ENCODE peak calls at places on chromosomes 2 and 18, in five cellular contexts. Q, Y, U, S and I are unnamed samples. For H3K9me3, the result is how much of the 10 kb centered on the place peaks cover.

GRCh38 chr18:77098554-77099174 is 33.9 kb downstream of the MBP start:
- DNase-seq in U (no peak), Y (no peak), S (no peak), Q (no peak), I (no peak)

GRCh38 chr2:20577495-20578235 is 73.2 kb downstream of the HS1BP3 start:
- DNase-seq in Y (no peak), Q (peak), U (no peak), S (no peak), I (peak)

GRCh38 chr2:150878347-150878746 is 383.3 kb downstream of the RBM43 start:
- DNase-seq in Q (no peak), S (no peak), Y (no peak), U (no peak), I (no peak)

GRCh38 chr2:175004730-175004979 is 526 bp downstream of the CHN1 start:
- DNase-seq in Y (no peak), Q (no peak), S (no peak), U (no peak), I (no peak)

GRCh38 chr2:7744827-7745226 is 827.6 kb downstream of the RNF144A start:
- DNase-seq in S (no peak), U (no peak), Q (no peak), Y (peak), I (no peak)

GRCh38 chr2:18171191-18172139 is 293.0 kb downstream of the KCNS3 start:
- DNase-seq in Q (no peak), Y (peak), S (peak), U (no peak), I (no peak)

GRCh38 chr18:8747440-8747937 is 42.1 kb downstream of the MTCL1 start:
- DNase-seq in Q (no peak), U (no peak), S (no peak), Y (no peak), I (no peak)

GRCh38 chr2:209473930-209474419 is 50.1 kb downstream of the MAP2 start:
- DNase-seq in Q (no peak), U (no peak), S (no peak), Y (no peak), I (no peak)

GRCh38 chr2:39436592-39437521 is at the start of gene MAP4K3:
- DNase-seq in U (peak), Y (peak), S (peak), Q (peak), I (peak)

GRCh38 chr18:77039196-77040140 is 93.1 kb downstream of the MBP start:
- DNase-seq in U (no peak), Y (no peak), S (no peak), Q (no peak), I (no peak)

GRCh38 chr2:130827502-130828251 is 9.0 kb upstream of the ARHGEF4 start:
- DNase-seq in U (no peak), Q (no peak), S (no peak), Y (no peak), I (no peak)

GRCh38 chr2:69311017-69311416 is 76.0 kb downstream of the GFPT1 start:
- DNase-seq in Q (no peak), Y (no peak), S (no peak), U (no peak), I (no peak)

GRCh38 chr2:233436191-233436581 is 81.9 kb downstream of the DGKD start:
- DNase-seq in S (peak), Y (peak), U (peak), Q (no peak), I (no peak)

GRCh38 chr2:219386532-219387280 is 1.0 kb downstream of the DNPEP start:
- DNase-seq in Y (no peak), Q (no peak), U (no peak), S (no peak), I (no peak)

GRCh38 chr2:100554788-100555407 is 7.9 kb upstream of the PDCL3 start:
- DNase-seq in Y (peak), Q (no peak), U (no peak), S (no peak), I (no peak)

GRCh38 chr18:21112140-21112473 is 494 bp upstream of the ROCK1 start:
- DNase-seq in S (no peak), U (no peak), Q (no peak), Y (no peak), I (no peak)

GRCh38 chr2:171480908-171481307 is 41.4 kb upstream of the CYBRD1 start:
- DNase-seq in U (no peak), Y (no peak), Q (no peak), S (no peak), I (no peak)

GRCh38 chr2:39379643-39380524 is 57.2 kb downstream of the MAP4K3 start:
- DNase-seq in Q (no peak), Y (no peak), U (no peak), S (no peak), I (peak)

GRCh38 chr18:33735428-33735827 is 157.4 kb downstream of the ASXL3 start:
- DNase-seq in Y (no peak), S (no peak), Q (no peak), U (no peak), I (no peak)

GRCh38 chr2:237625216-237625705 is 2.1 kb upstream of the LRRFIP1 start:
- DNase-seq in Q (no peak), U (no peak), S (peak), Y (peak), I (no peak)

GRCh38 chr2:195411219-195411687 is 245.8 kb upstream of the SLC39A10 start:
- DNase-seq in S (no peak), U (no peak), Y (no peak), Q (no peak), I (no peak)

GRCh38 chr2:98900721-98901120 is 35.3 kb downstream of the CRACDL start:
- DNase-seq in U (no peak), Q (no peak), S (peak), Y (no peak), I (no peak)

GRCh38 chr2:177172034-177172880 is 40.3 kb upstream of the HNRNPA3 start:
- DNase-seq in Y (no peak), S (no peak), U (no peak), Q (no peak), I (no peak)

GRCh38 chr18:22169889-22170420 is 566 bp downstream of the GATA6 start:
- DNase-seq in Y (no peak), Q (no peak), U (no peak), S (no peak), I (no peak)

GRCh38 chr2:183081908-183082307 is 3.4 kb downstream of the DUSP19 start:
- DNase-seq in Y (no peak), S (no peak), Q (no peak), U (no peak), I (no peak)

GRCh38 chr18:54616220-54616848 is 25.3 kb downstream of the DYNAP start:
- DNase-seq in Q (no peak), U (no peak), Y (no peak), S (no peak), I (no peak)

GRCh38 chr2:102385522-102385921 is 29.9 kb downstream of the IL18R1 start:
- DNase-seq in Q (no peak), S (no peak), U (no peak), Y (no peak), I (no peak)

GRCh38 chr2:191155608-191156071 is 4.8 kb upstream of the STAT4 start:
- DNase-seq in Q (no peak), S (no peak), Y (no peak), U (no peak), I (no peak)

GRCh38 chr2:200742426-200742825 is 69.3 kb upstream of the BZW1 start:
- DNase-seq in Y (no peak), Q (no peak), U (peak), S (peak), I (no peak)

GRCh38 chr2:39737661-39738060 is 41.4 kb downstream of the THUMPD2 start:
- DNase-seq in Y (no peak), U (no peak), Q (no peak), S (peak), I (no peak)

GRCh38 chr2:234955971-234956509 is 4.2 kb downstream of the SH3BP4 start:
- DNase-seq in Q (no peak), S (peak), Y (no peak), U (no peak), I (no peak)

GRCh38 chr18:72667932-72668331 is 123.8 kb upstream of the CBLN2 start:
- DNase-seq in Y (no peak), U (no peak), Q (no peak), S (no peak), I (no peak)

GRCh38 chr2:163711699-163712098 is 24.1 kb downstream of the FIGN start:
- DNase-seq in Y (no peak), S (no peak), U (no peak), Q (no peak), I (no peak)

GRCh38 chr2:223069988-223070387 is 18.0 kb downstream of the KCNE4 start:
- DNase-seq in Y (no peak), U (no peak), S (no peak), Q (no peak), I (no peak)

GRCh38 chr2:146837857-146838256 is 1007.0 kb upstream of the ACVR2A start:
- DNase-seq in S (no peak), U (no peak), Q (no peak), Y (no peak), I (no peak)

GRCh38 chr2:191202209-191202721 is 42.9 kb upstream of the MYO1B start:
- DNase-seq in Y (no peak), Q (no peak), U (no peak), S (no peak), I (no peak)

GRCh38 chr2:191679818-191680600 is 2.1 kb downstream of the NABP1 start:
- DNase-seq in S (no peak), U (no peak), Y (no peak), Q (no peak), I (no peak)

GRCh38 chr18:49851624-49852023 is 38.3 kb upstream of the ACAA2 start:
- DNase-seq in Q (no peak), Y (no peak), U (peak), S (no peak), I (no peak)

GRCh38 chr2:116160657-116161056 is 1653.8 kb upstream of the DDX18 start:
- DNase-seq in Q (no peak), S (no peak), U (no peak), Y (no peak), I (no peak)
- H3K9me3 ChIP-seq in Q (under half), S (under half), U (under half), Y (under half), I (under half)

DNA sequence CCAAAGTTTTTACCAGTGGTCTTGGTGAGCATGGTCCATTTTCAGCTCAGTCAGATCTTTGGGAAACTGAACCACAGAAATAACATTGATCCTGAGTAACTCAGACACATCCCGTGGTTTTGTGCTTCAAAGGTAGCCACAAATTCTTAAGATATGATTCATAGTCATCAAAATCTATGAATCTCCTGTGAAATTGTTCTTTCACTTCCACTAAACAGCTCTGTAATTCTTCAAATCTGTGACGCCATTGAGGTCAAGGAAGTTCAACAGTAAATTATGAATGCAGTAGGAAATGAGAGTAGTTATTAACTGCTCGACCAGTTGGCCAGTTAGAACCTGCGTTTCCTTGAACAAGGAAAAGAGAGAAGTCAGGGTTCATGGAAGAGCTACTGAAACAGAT is 147.2 kb downstream of the IRS1 start:
- DNase-seq in Y (no peak), Q (no peak), S (no peak), U (no peak), I (no peak)
- TF ChIP-seq POLR2AphosphoS5 in Y (no peak), Q (no peak), S (no peak), U (no peak), I (no peak)

GRCh38 chr18:34892379-34892778 is 148.8 kb upstream of the MAPRE2 start:
- DNase-seq in Y (no peak), Q (no peak), S (no peak), U (no peak), I (no peak)
- H3K9me3 ChIP-seq in Y (under half), Q (under half), S (under half), U (under half), I (under half)

DNA sequence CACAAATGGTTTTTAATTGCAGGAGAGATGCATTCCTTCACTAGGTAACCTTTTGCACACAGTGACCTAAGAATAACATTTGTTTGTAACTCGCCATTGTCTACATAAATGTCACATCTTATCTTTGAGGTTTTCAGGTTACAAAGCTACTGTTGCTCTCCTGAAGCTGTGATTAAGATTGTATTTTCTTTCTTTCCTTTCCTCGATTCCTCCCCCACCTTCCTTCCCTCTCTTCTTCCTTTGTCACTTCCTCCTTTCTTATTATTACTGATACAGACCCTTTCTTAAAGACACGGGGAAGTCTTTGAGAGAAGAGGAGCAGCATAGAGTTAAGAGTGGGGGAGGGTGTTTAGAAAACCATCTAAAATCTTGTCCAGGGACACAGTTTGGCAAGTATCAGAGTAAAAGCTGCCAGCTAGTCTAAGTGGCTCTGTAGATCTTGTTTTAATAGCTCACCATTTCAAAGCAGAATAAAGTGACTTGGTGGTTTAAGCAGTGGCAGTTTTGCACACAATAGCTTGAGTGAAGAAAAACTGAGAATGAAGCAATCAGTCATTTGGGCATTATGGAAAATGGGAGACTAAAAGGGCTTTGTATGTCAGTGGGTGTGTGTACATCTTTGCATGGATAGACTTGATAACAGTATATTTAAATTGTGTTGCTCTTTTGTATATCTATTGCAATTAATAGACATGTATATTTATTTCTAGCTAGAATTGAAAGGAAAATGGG is 10.9 kb downstream of the CERS6 start:
- DNase-seq in Y (no peak), S (no peak), Q (no peak), U (no peak), I (no peak)
- TF ChIP-seq POLR2AphosphoS5 in Y (no peak), S (peak), Q (no peak), U (no peak), I (peak)

GRCh38 chr2:9852881-9853280 is 9.6 kb downstream of the TAF1B start:
- DNase-seq in Y (no peak), S (no peak), U (no peak), Q (no peak), I (no peak)

GRCh38 chr2:9858730-9859068 is 15.4 kb downstream of the TAF1B start:
- DNase-seq in S (no peak), Q (no peak), U (no peak), Y (no peak), I (no peak)

DNA sequence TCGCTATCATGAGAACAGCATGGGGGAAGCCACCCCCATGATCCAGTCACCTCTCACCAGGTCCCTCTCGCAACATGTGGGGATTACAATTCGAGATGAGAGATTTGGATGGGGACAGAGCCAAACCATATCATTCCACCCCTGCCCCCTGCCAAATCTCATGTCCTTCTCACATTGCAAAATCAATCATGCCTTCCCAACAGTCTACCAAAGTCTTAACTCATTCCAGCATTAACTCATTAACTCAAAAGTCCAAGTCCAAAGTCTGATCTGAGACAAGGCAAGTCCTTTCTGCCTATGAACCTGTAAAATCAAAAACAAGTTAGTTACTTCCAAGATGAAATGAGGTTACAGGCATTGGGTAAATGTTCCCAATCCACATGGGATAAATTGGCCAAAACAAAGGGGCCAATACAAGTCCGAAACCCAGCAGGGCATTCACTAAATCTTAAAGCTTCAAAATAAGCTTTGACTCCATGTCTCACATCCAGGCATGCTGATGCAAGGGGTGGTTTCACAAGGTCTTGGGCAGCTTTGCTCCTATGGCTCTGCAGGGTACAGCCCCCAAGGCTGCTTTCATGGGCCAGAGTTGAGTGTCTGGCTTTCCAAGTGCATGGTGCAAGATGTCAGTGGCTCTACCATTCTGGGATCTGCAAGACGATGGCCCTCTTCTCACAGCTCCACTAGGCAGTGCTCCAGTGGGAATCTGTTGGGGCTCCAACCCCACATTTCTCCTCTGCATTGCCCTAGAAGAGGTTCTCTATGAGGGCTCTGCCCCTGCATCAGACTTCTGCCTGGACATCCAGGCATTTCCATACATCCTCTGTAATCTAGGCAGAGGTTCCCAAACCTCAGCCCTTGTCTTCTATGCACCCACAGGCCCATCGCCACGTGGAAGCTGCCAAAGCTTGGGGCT is 14.8 kb downstream of the TAF1B start:
- DNase-seq in Q (no peak), S (no peak), U (no peak), Y (no peak), I (no peak)
- H3K9me3 ChIP-seq in Q (under half), S (under half), U (under half), Y (under half), I (under half)

GRCh38 chr18:63137999-63138448 is 181.5 kb downstream of the BCL2 start:
- DNase-seq in Y (no peak), U (no peak), Q (no peak), S (no peak), I (no peak)
- TF ChIP-seq POLR2AphosphoS5 in Y (no peak), U (no peak), Q (no peak), S (no peak), I (no peak)

GRCh38 chr18:78926243-78926615 is 53.4 kb upstream of the SALL3 start:
- DNase-seq in Q (no peak), U (no peak), Y (no peak), S (no peak), I (no peak)
- H3K9me3 ChIP-seq in Q (under half), U (under half), Y (under half), S (under half), I (under half)

GRCh38 chr2:117818921-117819320 is 4.4 kb downstream of the DDX18 start:
- DNase-seq in Y (no peak), S (no peak), Q (no peak), U (no peak), I (no peak)

GRCh38 chr2:117825437-117825836 is 10.9 kb downstream of the DDX18 start:
- DNase-seq in Q (no peak), Y (no peak), S (no peak), U (no peak), I (no peak)

GRCh38 chr2:117815946-117816345 is 1.5 kb downstream of the DDX18 start:
- DNase-seq in S (no peak), Y (no peak), Q (no peak), U (no peak), I (no peak)

GRCh38 chr2:117814417-117815264 is at the start of gene DDX18:
- DNase-seq in S (peak), Q (peak), U (peak), Y (peak), I (peak)

GRCh38 chr2:117820444-117820843 is 6.0 kb downstream of the DDX18 start:
- DNase-seq in S (no peak), Q (no peak), Y (no peak), U (no peak), I (no peak)
- TF ChIP-seq POLR2AphosphoS5 in S (no peak), Q (no peak), Y (no peak), U (no peak), I (no peak)

GRCh38 chr2:16058256-16058655 is 117.9 kb downstream of the MYCN start:
- DNase-seq in S (no peak), U (no peak), Y (no peak), Q (no peak), I (no peak)
- H3K9me3 ChIP-seq in S (under half), U (under half), Y (under half), Q (under half), I (under half)

DNA sequence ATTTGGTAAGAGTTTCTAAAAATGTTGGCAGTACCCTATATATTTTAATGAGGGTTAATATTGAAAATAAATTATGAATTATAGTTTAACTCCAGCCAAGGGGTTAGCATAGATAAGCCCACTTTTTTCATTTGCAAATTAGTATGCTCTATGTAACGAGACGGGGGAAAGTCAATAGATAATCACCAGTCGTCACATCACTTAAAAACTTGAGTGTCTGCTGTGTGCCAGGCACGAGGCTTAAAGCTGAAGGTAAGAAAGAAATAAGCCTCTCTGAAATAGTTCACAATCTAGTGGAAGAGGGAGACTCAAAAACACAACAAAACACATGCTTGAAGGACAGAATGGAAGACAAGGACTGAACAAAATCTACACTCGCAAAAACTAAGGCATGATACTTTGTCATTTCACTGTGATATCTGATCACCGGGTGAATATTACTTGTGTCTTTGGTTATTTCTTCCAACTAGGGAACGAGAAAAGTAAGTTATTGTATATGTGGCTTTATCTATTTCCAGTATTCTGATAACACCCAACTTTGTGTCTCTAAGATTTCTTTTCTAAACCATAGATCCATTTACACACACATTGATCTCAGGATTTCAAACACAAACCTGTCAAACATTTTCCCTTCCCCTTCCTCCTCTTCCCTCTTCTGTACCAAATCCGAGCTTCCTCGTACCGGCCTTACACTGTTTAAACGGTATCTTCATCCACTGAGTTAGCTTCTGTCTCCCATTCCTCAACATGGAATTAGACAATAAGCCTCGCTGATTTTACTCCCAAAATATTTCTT is 199.1 kb downstream of the PIEZO2 start:
- DNase-seq in S (no peak), Q (no peak), Y (no peak), U (no peak), I (no peak)
- TF ChIP-seq POLR2AphosphoS5 in S (no peak), Q (no peak), Y (no peak), U (no peak), I (no peak)